ENCODE peak calls at places on chromosomes 7 and 10, in nine cellular contexts. Q is stomach, E is left lung, K is fibroblast of lung, H is mucosa of descending colon, D is heart left ventricle, U is keratinocyte, B is adrenal gland, F is tibial nerve. O is an unnamed sample.

GRCh38 chr7:12158334-12159060 is 52.6 kb upstream of the TMEM106B start:
- DNase-seq in F (no peak), H (no peak), Q (no peak), B (no peak), E (no peak), U (no peak), D (no peak), K (peak; percentile 64), O (no peak)

GRCh38 chr10:75469018-75469616 is 37.7 kb downstream of the LRMDA start:
- DNase-seq in H (no peak), K (peak; percentile 91), B (peak; percentile 86), E (peak; percentile 44), Q (no peak), U (peak; percentile 56), F (peak; percentile 34), D (peak; percentile 33), O (no peak)

GRCh38 chr7:88455696-88456095 is 149.0 kb upstream of the STEAP4 start:
- DNase-seq in Q (no peak), D (no peak), F (no peak), H (no peak), E (no peak), K (peak; percentile 7), U (no peak), B (no peak), O (no peak)

GRCh38 chr10:865924-866576 is 65.5 kb downstream of the LARP4B start:
- DNase-seq in K (no peak), D (no peak), U (no peak), F (no peak), Q (no peak), H (no peak), E (no peak), B (no peak), O (no peak)

GRCh38 chr10:5944389-5945202 is 32.7 kb downstream of the IL15RA start:
- DNase-seq in K (peak; percentile 100), U (peak; percentile 63), B (peak; percentile 92), Q (peak; percentile 91), H (peak; percentile 85), E (peak; percentile 84), D (peak; percentile 89), F (peak; percentile 53), O (peak; percentile 92)

GRCh38 chr7:46534593-46535271 is 613.7 kb upstream of the IGFBP3 start:
- DNase-seq in E (no peak), H (peak; percentile 61), U (no peak), Q (no peak), F (no peak), K (peak; percentile 88), B (peak; percentile 26), D (no peak), O (no peak)

GRCh38 chr7:98399462-98399861 is 1.4 kb downstream of the BAIAP2L1 start:
- DNase-seq in H (no peak), U (no peak), D (no peak), Q (no peak), K (peak; percentile 61), F (no peak), B (no peak), E (no peak), O (no peak)

GRCh38 chr10:1253476-1254353 is 197.5 kb downstream of the WDR37 start:
- DNase-seq in Q (no peak), F (no peak), H (no peak), E (no peak), D (no peak), B (no peak), K (no peak), U (no peak), O (no peak)

GRCh38 chr7:1068656-1069055 is 19.3 kb upstream of the GPER1 start:
- DNase-seq in B (no peak), Q (no peak), F (no peak), H (no peak), E (no peak), K (no peak), D (no peak), U (no peak), O (no peak)

GRCh38 chr7:103299660-103300059 is 2.4 kb downstream of the PMPCB start:
- DNase-seq in F (no peak), E (no peak), K (no peak), B (no peak), Q (no peak), U (no peak), H (no peak), D (no peak), O (no peak)

GRCh38 chr10:2676455-2676854 is 390.9 kb upstream of the PFKP start:
- DNase-seq in B (no peak), E (no peak), F (no peak), K (no peak), H (no peak), D (no peak), U (no peak), Q (no peak), O (no peak)

GRCh38 chr7:103048833-103049232 is 25.8 kb downstream of the FBXL13 start:
- DNase-seq in F (no peak), D (no peak), E (no peak), U (no peak), H (no peak), Q (no peak), B (no peak), K (peak; percentile 34), O (no peak)

GRCh38 chr10:1412531-1413189 is 324.7 kb downstream of the ADARB2 start:
- DNase-seq in Q (peak; percentile 14), B (no peak), E (no peak), F (no peak), U (no peak), K (no peak), D (no peak), H (no peak), O (no peak)

GRCh38 chr10:13787015-13787421 is 200.3 kb downstream of the PRPF18 start:
- DNase-seq in H (peak; percentile 31), K (peak; percentile 56), U (no peak), B (no peak), D (peak; percentile 27), Q (no peak), F (no peak), E (no peak), O (peak; percentile 76)

GRCh38 chr10:133308431-133309110 is at the start of the genes TUBGCP2 and ZNF511:
- DNase-seq in U (peak; percentile 17), H (peak; percentile 87), K (peak; percentile 82), B (peak; percentile 89), Q (peak; percentile 89), D (peak; percentile 92), F (peak; percentile 75), E (peak; percentile 86), O (peak; percentile 91)
- H3K4me1 ChIP-seq in U (peaks cover 9% of the 10 kb centered on the region), H (peaks cover 21% of the 10 kb centered on the region), K (peaks cover 3% of the 10 kb centered on the region), B (peaks cover 17% of the 10 kb centered on the region), Q (peaks cover 58% of the 10 kb centered on the region), D (peaks cover 33% of the 10 kb centered on the region), F (peaks cover 17% of the 10 kb centered on the region), E (peaks cover 18% of the 10 kb centered on the region), O (no peaks in the 10 kb centered on the region)

DNA sequence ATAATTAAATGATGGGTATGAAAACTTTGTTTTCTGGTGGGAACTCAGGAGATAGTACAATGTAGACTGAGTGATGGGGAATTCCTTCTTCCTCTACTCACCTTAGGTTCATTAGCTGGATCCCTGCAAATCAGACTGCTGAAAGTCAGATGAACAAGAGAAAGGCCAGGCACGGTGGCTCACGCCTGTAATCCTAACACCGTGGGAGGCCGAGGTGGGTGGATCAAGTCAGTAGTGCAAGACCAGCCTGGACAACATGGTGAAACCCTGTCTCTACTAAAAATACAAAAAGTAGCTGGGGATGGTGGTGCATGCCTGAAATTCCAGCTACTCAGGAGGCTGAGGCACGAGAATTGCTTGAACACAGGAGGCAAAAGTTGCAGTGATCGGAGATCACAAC is 28.7 kb upstream of the ST8SIA6 start:
- DNase-seq in H (no peak), D (no peak), Q (no peak), U (no peak), K (no peak), B (no peak), F (no peak), E (no peak), O (no peak)
- H3K9me3 ChIP-seq in H (no peaks in the 10 kb centered on the region), D (peaks cover 6% of the 10 kb centered on the region), Q (peaks cover 13% of the 10 kb centered on the region), U (peaks cover 2% of the 10 kb centered on the region), K (no peaks in the 10 kb centered on the region), B (no peaks in the 10 kb centered on the region), F (no peaks in the 10 kb centered on the region), E (no peaks in the 10 kb centered on the region), O (peaks cover 7% of the 10 kb centered on the region)

GRCh38 chr7:44052771-44053365 is 8.4 kb downstream of the DBNL start:
- DNase-seq in B (peak; percentile 17), D (no peak), H (no peak), E (no peak), F (no peak), K (no peak), U (no peak), Q (peak; percentile 14), O (peak; percentile 38)

GRCh38 chr7:44048031-44048795 is 3.7 kb downstream of the DBNL start:
- DNase-seq in U (no peak), E (no peak), H (no peak), Q (no peak), K (no peak), D (no peak), B (no peak), F (no peak), O (peak; percentile 26)

GRCh38 chr7:44050915-44051560 is 6.5 kb downstream of the DBNL start:
- DNase-seq in H (no peak), Q (peak; percentile 9), U (no peak), D (no peak), B (no peak), F (no peak), E (no peak), K (no peak), O (peak; percentile 65)

GRCh38 chr7:44051611-44052220 is 7.2 kb downstream of the DBNL start:
- DNase-seq in K (no peak), D (no peak), H (no peak), F (no peak), E (no peak), B (no peak), Q (no peak), U (no peak), O (no peak)

GRCh38 chr7:44050121-44050914 is 5.8 kb downstream of the DBNL start:
- DNase-seq in K (no peak), B (no peak), Q (no peak), U (no peak), F (no peak), H (no peak), E (no peak), D (no peak), O (peak; percentile 46)
- H3K4me1 ChIP-seq in K (peaks cover 2% of the 10 kb centered on the region), B (peaks cover 8% of the 10 kb centered on the region), Q (peaks cover 52% of the 10 kb centered on the region), U (peaks cover 10% of the 10 kb centered on the region), F (peaks cover 14% of the 10 kb centered on the region), H (peaks cover 15% of the 10 kb centered on the region), E (peaks cover 12% of the 10 kb centered on the region), D (peaks cover 22% of the 10 kb centered on the region), O (no peaks in the 10 kb centered on the region)

GRCh38 chr10:133115453-133115842 is 27.7 kb downstream of the ADGRA1 start:
- DNase-seq in B (no peak), U (no peak), F (no peak), D (no peak), E (no peak), H (no peak), K (no peak), Q (no peak), O (no peak)

GRCh38 chr10:133116455-133116854 is 28.7 kb downstream of the ADGRA1 start:
- DNase-seq in F (no peak), K (no peak), E (no peak), Q (no peak), H (no peak), U (no peak), B (no peak), D (no peak), O (no peak)

GRCh38 chr10:133117036-133117687 is 29.4 kb downstream of the ADGRA1 start:
- DNase-seq in D (no peak), B (no peak), E (no peak), H (no peak), K (no peak), U (no peak), F (no peak), Q (no peak), O (no peak)

GRCh38 chr10:133114726-133115452 is 27.2 kb downstream of the ADGRA1 start:
- DNase-seq in K (no peak), D (no peak), Q (no peak), F (no peak), B (no peak), E (no peak), U (no peak), H (no peak), O (no peak)

GRCh38 chr10:133115981-133116380 is 28.3 kb downstream of the ADGRA1 start:
- DNase-seq in H (no peak), Q (no peak), U (no peak), B (no peak), E (no peak), K (no peak), F (no peak), D (no peak), O (no peak)
- H3K9me3 ChIP-seq in H (no peaks in the 10 kb centered on the region), Q (peaks cover 6% of the 10 kb centered on the region), U (peaks cover 7% of the 10 kb centered on the region), B (no peaks in the 10 kb centered on the region), E (no peaks in the 10 kb centered on the region), K (no peaks in the 10 kb centered on the region), F (no peaks in the 10 kb centered on the region), D (peaks cover 9% of the 10 kb centered on the region), O (peaks cover 3% of the 10 kb centered on the region)